ENCODE peak calls at places on chromosomes 6 and 20, in nine cellular contexts. Y, R, N, D, K, F, U, Z and V are unnamed samples.

GRCh38 chr6:156026543-156027268 is 571.1 kb upstream of the NOX3 start:
- DNase-seq in Y (no peak), R (no peak), N (no peak), D (no peak), K (no peak), F (no peak), U (no peak), Z (no peak), V (no peak)

GRCh38 chr20:57427239-57428127 is 36.3 kb downstream of the RBM38 start:
- DNase-seq in Y (no peak), R (no peak), N (no peak), D (no peak), K (no peak), F (no peak), U (no peak), Z (no peak), V (no peak)

GRCh38 chr6:156910938-156911337 is 133.8 kb downstream of the ARID1B start:
- DNase-seq in Y (no peak), R (no peak), N (no peak), D (no peak), K (peak), F (no peak), U (no peak), Z (no peak), V (no peak)

GRCh38 chr6:108002365-108003221 is 44.6 kb upstream of the SEC63 start:
- DNase-seq in Y (no peak), R (no peak), N (no peak), D (no peak), K (peak), F (peak), U (no peak), Z (peak), V (no peak)

GRCh38 chr6:154847318-154847717 is 114.1 kb downstream of the SCAF8 start:
- DNase-seq in Y (no peak), R (no peak), N (no peak), D (no peak), K (peak), F (no peak), U (no peak), Z (no peak), V (no peak)

GRCh38 chr6:15421945-15422733 is 176.3 kb downstream of the JARID2 start:
- DNase-seq in Y (no peak), R (no peak), N (no peak), D (no peak), K (no peak), F (no peak), U (no peak), Z (no peak), V (no peak)

GRCh38 chr6:33277663-33278391 is 904 bp downstream of the B3GALT4 start:
- DNase-seq in Y (no peak), R (no peak), N (no peak), D (no peak), K (no peak), F (no peak), U (peak), Z (no peak), V (no peak)

GRCh38 chr20:34220581-34220980 is 20.6 kb upstream of the ASIP start:
- DNase-seq in Y (no peak), R (no peak), N (no peak), D (no peak), K (peak), F (no peak), U (peak), Z (no peak), V (no peak)

GRCh38 chr6:24078200-24078599 is 47.8 kb upstream of the NRSN1 start:
- DNase-seq in Y (no peak), R (no peak), N (no peak), D (no peak), K (no peak), F (no peak), U (no peak), Z (no peak), V (no peak)

GRCh38 chr6:129730477-129731165 is 20.6 kb upstream of the ARHGAP18 start:
- DNase-seq in Y (no peak), R (no peak), N (no peak), D (no peak), K (peak), F (no peak), U (no peak), Z (no peak), V (peak)

GRCh38 chr6:105985816-105986632 is 100.1 kb upstream of the PRDM1 start:
- DNase-seq in Y (no peak), R (no peak), N (no peak), D (no peak), K (no peak), F (peak), U (peak), Z (no peak), V (no peak)

GRCh38 chr20:37341632-37342031 is 4.3 kb upstream of the SRC start:
- DNase-seq in Y (no peak), R (no peak), N (no peak), D (no peak), K (no peak), F (no peak), U (no peak), Z (no peak), V (no peak)

GRCh38 chr6:10312445-10312844 is 102.4 kb downstream of the TFAP2A start:
- DNase-seq in Y (no peak), R (no peak), N (no peak), D (no peak), K (no peak), F (no peak), U (no peak), Z (no peak), V (no peak)

GRCh38 chr6:36323062-36323461 is 13.6 kb downstream of the BNIP5 start:
- DNase-seq in Y (no peak), R (no peak), N (no peak), D (no peak), K (no peak), F (peak), U (no peak), Z (no peak), V (no peak)

GRCh38 chr6:22926613-22927348 is 357.4 kb downstream of the HDGFL1 start:
- DNase-seq in Y (no peak), R (peak), N (no peak), D (no peak), K (no peak), F (no peak), U (no peak), Z (no peak), V (peak)

GRCh38 chr6:151689499-151690201 is 117.8 kb upstream of the ESR1 start:
- DNase-seq in Y (no peak), R (no peak), N (no peak), D (no peak), K (no peak), F (no peak), U (no peak), Z (peak), V (peak)

GRCh38 chr6:148747145-148747492 is 289 bp downstream of the UST start:
- DNase-seq in Y (no peak), R (peak), N (no peak), D (peak), K (no peak), F (no peak), U (peak), Z (peak), V (peak)